ENCODE peak calls at places on chromosomes 4 and X, in four cellular contexts. H, M, P and S are unnamed samples.

GRCh38 chr4:95190751-95191436 is 357.9 kb downstream of the UNC5C start:
- DNase-seq in P (peak), M (no peak), H (no peak), S (no peak)

GRCh38 chrX:1222511-1223252 is 10.2 kb upstream of the CRLF2 start:
- DNase-seq in H (no peak), P (no peak), M (no peak), S (no peak)

GRCh38 chr4:135510582-135510981 is 1309.0 kb upstream of the PABPC4L start:
- DNase-seq in H (no peak), P (no peak), M (no peak), S (no peak)

GRCh38 chr4:54386270-54386669 is 157.2 kb downstream of the PDGFRA start:
- DNase-seq in M (no peak), H (no peak), P (no peak), S (no peak)

GRCh38 chrX:107025538-107025937 is 25.5 kb upstream of the MORC4 start:
- DNase-seq in M (no peak), P (peak), H (no peak), S (peak)

GRCh38 chr4:119690871-119691270 is 62.3 kb upstream of the PDE5A start:
- DNase-seq in P (no peak), H (no peak), M (no peak), S (peak)

GRCh38 chrX:72305286-72306084 is at the start of gene CITED1:
- DNase-seq in H (peak), M (no peak), P (peak), S (peak)

GRCh38 chr4:165207431-165208321 is at the start of gene KLHL2:
- DNase-seq in M (no peak), H (peak), P (peak), S (peak)

GRCh38 chrX:15564981-15565579 is 35.7 kb downstream of the ACE2 start:
- DNase-seq in H (peak), M (peak), P (peak), S (peak)

GRCh38 chr4:170853422-170854021 is 763.8 kb upstream of the AADAT start:
- DNase-seq in M (peak), P (peak), H (peak), S (peak)

GRCh38 chrX:108396188-108396885 is 41.9 kb downstream of the COL4A6 start:
- DNase-seq in H (no peak), P (no peak), M (no peak), S (no peak)

GRCh38 chr4:143531368-143531767 is 17.9 kb downstream of the SMARCA5 start:
- DNase-seq in H (no peak), P (peak), M (no peak), S (no peak)

GRCh38 chrX:29662759-29663503 is 552.4 kb upstream of the MAGEB2 start:
- DNase-seq in P (no peak), M (no peak), H (no peak), S (no peak)
- TF ChIP-seq TEAD4 in P (peak), M (no peak), H (no peak), S (no peak)

DNA sequence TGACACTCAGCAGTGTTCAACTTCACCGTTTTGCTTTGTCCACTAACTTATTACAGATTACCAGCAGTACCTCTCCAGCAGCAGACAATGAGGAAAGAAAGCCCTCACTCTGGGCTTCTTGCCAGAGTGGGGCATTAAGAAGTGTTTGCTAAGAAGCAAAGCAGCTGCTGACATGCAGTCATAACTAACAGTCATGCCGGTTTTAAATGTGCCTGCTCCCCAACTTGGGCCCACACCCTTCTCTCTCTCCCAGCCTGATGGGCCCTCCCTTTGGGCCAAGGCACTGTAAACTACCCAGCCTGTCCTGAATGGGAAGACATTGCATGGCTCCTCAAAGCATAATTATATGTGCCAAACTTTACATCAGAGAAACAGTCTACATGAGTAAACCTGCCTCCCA is 54.6 kb upstream of the HHIP start:
- DNase-seq in P (no peak), H (no peak), M (no peak), S (no peak)
- TF ChIP-seq TEAD4 in P (no peak), H (no peak), M (no peak), S (no peak)

DNA sequence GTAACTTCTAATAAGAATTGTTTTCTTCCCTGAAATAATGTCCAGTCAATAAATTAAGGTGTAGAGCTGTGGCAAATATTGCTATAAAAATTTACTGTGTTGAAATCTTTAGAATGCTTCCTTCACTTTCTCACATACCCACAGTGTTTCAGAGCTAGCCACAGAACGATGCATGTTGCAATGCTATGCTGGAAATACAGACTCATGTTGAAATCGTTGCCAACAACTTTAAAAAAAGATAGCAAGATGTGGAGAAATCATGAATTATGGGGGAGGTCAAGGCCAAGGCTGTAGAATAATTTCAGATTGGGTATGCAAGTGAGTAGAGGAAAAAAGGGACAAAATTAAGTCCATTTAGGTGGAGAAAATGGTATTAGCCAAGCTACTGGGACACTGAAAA is 204.8 kb downstream of the VEGFC start:
- DNase-seq in H (no peak), M (no peak), P (no peak), S (no peak)
- TF ChIP-seq TEAD4 in H (no peak), M (no peak), P (no peak), S (no peak)

GRCh38 chr4:110270492-110271197 is 72.2 kb upstream of the ELOVL6 start:
- DNase-seq in P (no peak), M (no peak), H (no peak), S (no peak)
- TF ChIP-seq TEAD4 in P (no peak), M (no peak), H (no peak), S (no peak)

GRCh38 chr4:40718571-40718970 is 31.2 kb upstream of the NSUN7 start:
- DNase-seq in M (no peak), P (no peak), H (peak), S (no peak)
- TF ChIP-seq TEAD4 in M (no peak), P (no peak), H (no peak), S (no peak)

GRCh38 chrX:53290441-53291041 is 9.2 kb upstream of the IQSEC2 start:
- DNase-seq in P (no peak), M (no peak), H (no peak), S (no peak)

GRCh38 chrX:53287493-53288138 is 6.2 kb upstream of the IQSEC2 start:
- DNase-seq in M (no peak), H (no peak), P (peak), S (no peak)

GRCh38 chrX:53285591-53285990 is 4.2 kb upstream of the IQSEC2 start:
- DNase-seq in P (no peak), M (no peak), H (no peak), S (no peak)

GRCh38 chrX:53284684-53285447 is 3.5 kb upstream of the IQSEC2 start:
- DNase-seq in P (peak), M (peak), H (peak), S (peak)

GRCh38 chrX:53288173-53288572 is 6.8 kb upstream of the IQSEC2 start:
- DNase-seq in P (peak), M (no peak), H (peak), S (peak)
- TF ChIP-seq TEAD4 in P (no peak), M (no peak), H (no peak), S (no peak)

GRCh38 chr4:136812100-136812880 is 720.0 kb downstream of the PCDH18 start:
- DNase-seq in M (no peak), P (no peak), H (no peak), S (no peak)
- TF ChIP-seq TEAD4 in M (no peak), P (no peak), H (no peak), S (no peak)

DNA sequence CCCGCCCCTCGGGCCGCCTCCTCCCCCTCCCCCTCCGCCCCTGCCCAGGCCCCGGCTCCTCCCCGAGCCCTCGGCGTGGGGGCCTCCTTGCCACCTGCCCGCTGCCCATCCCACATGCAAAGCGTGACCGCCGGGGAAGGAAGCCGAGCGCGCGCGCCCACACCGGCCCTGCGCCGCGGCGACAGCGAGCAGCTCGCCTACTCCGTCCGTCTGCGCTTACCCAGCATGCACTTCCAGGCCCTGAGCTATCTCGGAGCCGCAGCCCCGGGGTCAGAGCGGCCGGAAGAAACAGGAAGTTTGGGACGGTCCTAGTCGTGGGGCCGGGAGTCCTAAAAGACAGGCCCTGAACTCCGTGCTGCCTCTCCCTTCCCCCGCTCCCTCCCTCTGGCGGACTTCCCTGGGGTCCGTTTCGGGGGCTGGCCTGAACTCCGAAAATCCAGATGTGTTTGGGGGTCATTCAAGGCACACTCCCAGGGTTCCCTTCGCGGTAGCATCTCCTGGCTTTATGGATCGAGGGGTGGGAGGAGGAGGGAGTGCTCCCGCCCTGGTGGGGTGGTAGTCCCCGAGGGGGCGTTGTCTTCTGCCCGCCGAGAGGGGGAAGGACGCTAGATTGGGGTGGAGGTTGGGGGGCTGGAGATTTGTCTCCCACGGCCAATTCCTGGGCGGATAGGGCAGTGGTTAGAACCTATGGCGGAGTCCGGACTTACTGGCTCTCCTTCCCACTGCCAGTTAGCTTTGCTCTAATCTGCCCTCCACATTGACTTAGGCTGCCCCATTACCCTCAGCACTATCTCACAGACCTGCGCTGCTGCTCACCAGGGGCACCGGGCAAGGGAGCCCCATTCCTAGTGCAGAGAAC is 25.0 kb upstream of the BCORL1 start:
- DNase-seq in M (no peak), H (peak), P (peak), S (peak)
- TF ChIP-seq TEAD4 in M (no peak), H (no peak), P (no peak), S (peak)

DNA sequence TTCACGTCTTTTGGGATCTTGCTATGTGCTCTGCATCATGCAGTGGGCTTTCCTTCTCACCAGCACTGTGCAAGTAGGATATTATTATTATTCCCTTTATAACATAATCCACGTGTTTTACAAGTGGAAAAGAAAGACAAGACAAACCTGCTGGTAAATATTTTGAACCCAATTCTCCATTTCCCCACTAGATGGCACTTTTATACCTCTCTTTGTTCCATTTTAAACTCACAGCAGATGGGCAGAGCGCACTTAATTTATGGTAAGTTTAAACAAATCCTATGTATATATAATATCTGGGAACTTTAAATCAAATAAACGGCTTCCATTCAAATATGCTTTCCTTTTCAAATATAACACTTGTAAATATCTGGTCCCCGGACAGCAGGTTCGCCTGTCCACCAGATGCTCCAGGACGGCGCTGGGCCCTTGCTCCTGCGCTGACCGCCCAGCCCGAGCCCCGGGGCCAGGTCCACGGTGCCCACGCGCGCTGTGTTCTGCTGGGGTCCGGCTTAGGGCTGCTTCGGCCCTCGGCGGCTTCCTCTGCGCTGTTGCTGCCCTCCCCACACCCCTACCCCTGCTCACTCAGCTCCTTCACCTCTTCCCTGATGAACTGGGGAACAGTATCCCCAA is 31.1 kb downstream of the F11 start:
- DNase-seq in M (no peak), P (peak), H (no peak), S (peak)
- TF ChIP-seq TEAD4 in M (no peak), P (no peak), H (no peak), S (no peak)